ENCODE peak calls at places on chromosomes 4 and X, in five cellular contexts. B, Y, M, V and F are unnamed samples.

GRCh38 chr4:154124539-154125255 is 335.8 kb upstream of the SFRP2 start:
- DNase-seq in V (no peak), M (no peak), B (no peak), Y (no peak), F (peak; percentile 68)

GRCh38 chrX:44828008-44828605 is 15.7 kb upstream of the DUSP21 start:
- DNase-seq in Y (no peak), V (peak; percentile 69), B (no peak), M (no peak), F (peak; percentile 37)

GRCh38 chrX:154019633-154020499 is at the start of gene IRAK1:
- DNase-seq in M (peak; percentile 85), B (peak; percentile 20), V (peak; percentile 60), Y (peak; percentile 48), F (no peak)

GRCh38 chr4:177290780-177291179 is 18.9 kb upstream of the NEIL3 start:
- DNase-seq in Y (no peak), M (no peak), B (no peak), V (no peak), F (no peak)

GRCh38 chr4:5710962-5711478 is at the start of gene EVC:
- DNase-seq in B (peak; percentile 40), M (peak; percentile 90), V (peak; percentile 70), Y (peak; percentile 74), F (peak; percentile 14)

GRCh38 chrX:129091097-129091496 is 432.2 kb downstream of the SMARCA1 start:
- DNase-seq in Y (no peak), M (no peak), V (no peak), B (no peak), F (no peak)

GRCh38 chr4:65665951-65666523 is 4.3 kb downstream of the EPHA5 start:
- DNase-seq in V (no peak), Y (no peak), B (no peak), M (no peak), F (no peak)

GRCh38 chrX:7926501-7926900 is 712 bp downstream of the PNPLA4 start:
- DNase-seq in M (no peak), Y (no peak), B (no peak), V (no peak), F (no peak)

GRCh38 chr4:155774033-155774432 is 15.2 kb downstream of the GUCY1B1 start:
- DNase-seq in V (no peak), B (no peak), Y (no peak), M (no peak), F (no peak)
- H3K27ac ChIP-seq in V (no peak overlapping the region), B (no peak overlapping the region), Y (no peak overlapping the region), M (no peak overlapping the region), F (no peak overlapping the region)

GRCh38 chr4:118760092-118760491 is 74.9 kb downstream of the METTL14 start:
- DNase-seq in M (no peak), B (no peak), Y (no peak), V (no peak), F (no peak)

GRCh38 chr4:118759481-118759880 is 74.3 kb downstream of the METTL14 start:
- DNase-seq in Y (no peak), V (no peak), B (no peak), M (no peak), F (no peak)

GRCh38 chr4:118762146-118762545 is 73.8 kb downstream of the SEC24D start:
- DNase-seq in V (no peak), B (no peak), M (no peak), Y (no peak), F (no peak)

GRCh38 chr4:118761387-118762016 is 74.4 kb downstream of the SEC24D start:
- DNase-seq in M (no peak), Y (no peak), V (no peak), B (no peak), F (no peak)

GRCh38 chr4:118760493-118760892 is 75.3 kb downstream of the METTL14 start:
- DNase-seq in V (no peak), M (no peak), B (no peak), Y (no peak), F (no peak)
- H3K27ac ChIP-seq in V (no peak overlapping the region), M (no peak overlapping the region), B (no peak overlapping the region), Y (no peak overlapping the region), F (no peak overlapping the region)

DNA sequence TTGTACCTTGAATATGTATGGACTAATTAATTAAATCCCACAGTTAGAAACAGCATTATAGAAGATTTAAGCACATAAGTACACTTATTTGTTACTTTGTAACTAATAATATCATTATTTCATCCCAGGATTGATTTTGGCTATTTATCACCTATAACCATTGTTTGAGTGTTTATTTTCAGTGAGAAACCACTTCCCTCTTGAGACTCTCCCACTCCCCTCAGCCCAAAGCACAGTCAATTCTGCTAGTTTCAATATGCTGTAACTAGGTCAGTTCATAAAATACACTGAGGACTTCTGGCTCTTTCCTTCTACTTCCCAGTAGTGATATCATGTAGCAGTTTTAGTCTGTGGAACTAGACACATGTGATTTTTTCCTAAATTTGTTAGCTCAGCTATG is 16.3 kb downstream of the OFD1 start:
- DNase-seq in Y (no peak), M (no peak), B (no peak), V (no peak), F (no peak)
- H3K27ac ChIP-seq in Y (no peak overlapping the region), M (no peak overlapping the region), B (no peak overlapping the region), V (no peak overlapping the region), F (peak overlapping the region; percentile 85)

DNA sequence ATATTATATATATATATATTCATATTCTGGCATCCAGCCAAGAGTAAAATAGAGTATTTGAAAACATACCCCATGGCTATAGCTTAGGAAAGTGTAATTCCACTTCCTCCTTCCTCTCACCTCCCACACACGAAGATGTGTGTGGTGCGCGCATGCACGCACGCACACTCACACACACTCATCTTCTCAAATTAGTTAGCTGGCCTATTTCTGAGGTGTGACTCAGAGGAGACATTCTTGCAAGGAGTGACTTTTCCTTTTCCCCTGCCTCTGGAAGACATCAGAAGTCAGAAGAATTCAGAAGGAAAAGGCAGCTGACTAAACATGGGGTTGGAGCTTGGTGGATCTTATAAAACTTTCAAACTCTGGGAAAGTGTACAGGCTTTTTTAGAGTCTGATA is 8.8 kb downstream of the ENPEP start:
- DNase-seq in Y (no peak), B (no peak), V (no peak), M (no peak), F (no peak)
- H3K27ac ChIP-seq in Y (no peak overlapping the region), B (no peak overlapping the region), V (no peak overlapping the region), M (no peak overlapping the region), F (no peak overlapping the region)

GRCh38 chrX:149314031-149314430 is 191.1 kb downstream of the IDS start:
- DNase-seq in M (no peak), V (no peak), B (no peak), Y (no peak), F (no peak)
- H3K27ac ChIP-seq in M (no peak overlapping the region), V (no peak overlapping the region), B (no peak overlapping the region), Y (no peak overlapping the region), F (no peak overlapping the region)